ENCODE peak calls at places on chromosomes 7 and 10, in eight cellular contexts. D, Y, E, O, S, J, P and Z are unnamed samples.

GRCh38 chr7:121475806-121476205 is 79.7 kb upstream of the FAM3C start:
- DNase-seq in Y (no peak), O (no peak), S (peak), D (no peak), J (peak), E (peak), P (peak), Z (peak)

GRCh38 chr10:74437822-74438221 is 286.8 kb downstream of the ADK start:
- DNase-seq in P (no peak), E (no peak), S (no peak), Y (peak), O (peak), J (no peak), D (no peak), Z (no peak)

GRCh38 chr10:93553501-93554374 is 12.7 kb upstream of the FFAR4 start:
- DNase-seq in O (no peak), P (no peak), J (no peak), D (no peak), Y (no peak), S (no peak), E (no peak), Z (no peak)

GRCh38 chr10:115093286-115093775 is at the start of gene ATRNL1:
- DNase-seq in Y (no peak), D (no peak), P (peak), O (no peak), J (no peak), S (peak), E (peak), Z (peak)

GRCh38 chr10:75472685-75473084 is 41.3 kb downstream of the LRMDA start:
- DNase-seq in S (no peak), P (no peak), O (no peak), D (no peak), J (peak), E (no peak), Y (no peak), Z (no peak)

GRCh38 chr7:42319631-42320030 is 82.6 kb upstream of the GLI3 start:
- DNase-seq in P (no peak), S (no peak), E (no peak), J (no peak), D (no peak), O (no peak), Y (no peak), Z (no peak)

GRCh38 chr7:57220746-57221145 is 88.5 kb upstream of the ZNF479 start:
- DNase-seq in D (no peak), Y (no peak), O (no peak), S (no peak), J (no peak), P (no peak), E (no peak), Z (no peak)

GRCh38 chr7:105014725-105015630 is 973 bp downstream of the KMT2E start:
- DNase-seq in J (peak), D (no peak), P (peak), E (peak), Y (no peak), S (peak), O (peak), Z (peak)

GRCh38 chr10:11154333-11154732 is 136.7 kb downstream of the CELF2 start:
- DNase-seq in P (no peak), Y (no peak), O (no peak), E (no peak), D (no peak), J (no peak), S (no peak), Z (no peak)

GRCh38 chr7:81721428-81721827 is 48.4 kb downstream of the HGF start:
- DNase-seq in J (no peak), P (no peak), O (no peak), D (no peak), S (no peak), Y (no peak), E (no peak), Z (no peak)

GRCh38 chr10:80459047-80459865 is 5.1 kb downstream of the TSPAN14 start:
- DNase-seq in E (peak), O (no peak), Y (no peak), J (peak), S (peak), P (no peak), D (peak), Z (peak)

GRCh38 chr10:61869772-61870520 is 31.6 kb upstream of the ARID5B start:
- DNase-seq in E (no peak), S (no peak), O (peak), D (no peak), P (no peak), J (no peak), Y (no peak), Z (no peak)

GRCh38 chr10:67115972-67116371 is 190.1 kb downstream of the LRRTM3 start:
- DNase-seq in D (no peak), P (no peak), O (no peak), S (no peak), J (no peak), Y (peak), E (no peak), Z (no peak)

GRCh38 chr10:121069061-121069850 is 218.1 kb downstream of the WDR11 start:
- DNase-seq in D (peak), O (no peak), P (no peak), J (no peak), E (no peak), Y (peak), S (no peak), Z (no peak)

GRCh38 chr10:69269761-69270160 is 8.5 kb upstream of the HK1 start:
- DNase-seq in P (no peak), J (no peak), O (peak), E (no peak), Y (no peak), S (no peak), D (no peak), Z (no peak)

GRCh38 chr10:114724295-114724694 is 66.2 kb upstream of the ABLIM1 start:
- DNase-seq in D (no peak), S (no peak), O (no peak), P (no peak), J (no peak), Y (no peak), E (no peak), Z (no peak)

GRCh38 chr7:74173074-74173473 is 1.1 kb upstream of the EIF4H start:
- DNase-seq in Y (no peak), D (no peak), J (peak), P (no peak), S (no peak), E (peak), O (no peak), Z (peak)

GRCh38 chr7:92991190-92991589 is 126.6 kb downstream of the SAMD9 start:
- DNase-seq in E (no peak), D (no peak), P (no peak), J (no peak), O (no peak), S (no peak), Y (no peak), Z (no peak)

GRCh38 chr10:77105756-77106155 is 531.9 kb downstream of the KCNMA1 start:
- DNase-seq in Y (no peak), D (no peak), J (no peak), E (no peak), S (no peak), P (no peak), O (peak), Z (no peak)

GRCh38 chr10:60778978-60779668 is 845 bp downstream of the CDK1 start:
- DNase-seq in O (no peak), Y (no peak), D (no peak), J (no peak), S (no peak), P (no peak), E (no peak), Z (no peak)

GRCh38 chr7:99380032-99380822 is 5.7 kb downstream of the ARPC1B start:
- DNase-seq in J (no peak), E (no peak), P (no peak), S (no peak), Y (no peak), O (peak), D (peak), Z (peak)

GRCh38 chr10:71216751-71217265 is 4.4 kb downstream of the UNC5B start:
- DNase-seq in J (peak), Y (no peak), D (no peak), S (no peak), P (no peak), O (no peak), E (no peak), Z (no peak)

GRCh38 chr10:106086391-106086790 is 1078.1 kb downstream of the SORCS1 start:
- DNase-seq in J (no peak), O (no peak), E (no peak), D (no peak), S (no peak), Y (no peak), P (no peak), Z (no peak)

GRCh38 chr10:112959207-112959838 is 9.3 kb downstream of the TCF7L2 start:
- DNase-seq in S (no peak), O (peak), E (no peak), D (no peak), J (no peak), Y (peak), P (no peak), Z (no peak)

GRCh38 chr10:91551856-91552255 is 81.0 kb downstream of the PPP1R3C start:
- DNase-seq in P (peak), E (peak), J (peak), D (no peak), S (peak), Y (peak), O (peak), Z (peak)

GRCh38 chr7:98221611-98222532 is 10.6 kb downstream of the BHLHA15 start:
- DNase-seq in P (no peak), D (no peak), Y (no peak), J (no peak), S (no peak), E (no peak), O (no peak), Z (no peak)

GRCh38 chr10:88759366-88760101 is at the start of gene LIPN:
- DNase-seq in O (no peak), P (no peak), D (no peak), Y (no peak), J (no peak), S (no peak), E (no peak), Z (no peak)

DNA sequence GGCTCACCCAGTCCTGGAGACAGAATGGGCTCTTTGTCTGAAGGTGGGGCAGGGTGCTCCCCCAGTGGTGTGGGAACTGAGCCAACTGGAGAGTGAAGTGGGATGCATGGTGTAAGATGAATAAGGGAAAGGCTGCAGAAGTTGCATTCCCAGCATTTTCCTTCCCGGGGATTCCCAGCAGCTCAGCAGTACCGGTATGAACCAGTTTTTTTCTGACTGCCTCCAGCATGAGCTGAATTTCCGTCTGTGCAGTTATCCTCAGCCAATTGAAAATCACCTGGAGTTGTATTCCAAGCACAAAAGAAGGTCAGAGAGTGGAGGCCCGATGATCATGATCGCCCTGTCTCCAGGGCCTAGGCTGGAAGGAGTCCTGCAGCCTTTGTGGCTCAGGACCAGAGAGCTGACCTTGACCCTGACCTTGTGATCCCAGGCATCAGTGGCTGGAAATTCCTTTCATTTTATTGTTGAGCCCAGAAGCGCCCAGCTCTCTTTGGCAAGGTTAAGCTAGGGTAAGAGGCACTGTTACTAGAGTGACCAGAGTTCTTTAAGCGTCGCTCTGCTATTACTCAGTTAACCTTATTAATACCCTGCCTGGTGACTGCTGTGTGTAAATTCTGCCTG is 33.4 kb downstream of the OGDH start:
- DNase-seq in J (no peak), S (peak), E (peak), P (peak), D (no peak), Y (peak), O (peak), Z (peak)
- H3K27ac ChIP-seq in J (peak), S (peak), E (peak), P (no peak), D (peak), Y (peak), O (peak), Z (peak)

DNA sequence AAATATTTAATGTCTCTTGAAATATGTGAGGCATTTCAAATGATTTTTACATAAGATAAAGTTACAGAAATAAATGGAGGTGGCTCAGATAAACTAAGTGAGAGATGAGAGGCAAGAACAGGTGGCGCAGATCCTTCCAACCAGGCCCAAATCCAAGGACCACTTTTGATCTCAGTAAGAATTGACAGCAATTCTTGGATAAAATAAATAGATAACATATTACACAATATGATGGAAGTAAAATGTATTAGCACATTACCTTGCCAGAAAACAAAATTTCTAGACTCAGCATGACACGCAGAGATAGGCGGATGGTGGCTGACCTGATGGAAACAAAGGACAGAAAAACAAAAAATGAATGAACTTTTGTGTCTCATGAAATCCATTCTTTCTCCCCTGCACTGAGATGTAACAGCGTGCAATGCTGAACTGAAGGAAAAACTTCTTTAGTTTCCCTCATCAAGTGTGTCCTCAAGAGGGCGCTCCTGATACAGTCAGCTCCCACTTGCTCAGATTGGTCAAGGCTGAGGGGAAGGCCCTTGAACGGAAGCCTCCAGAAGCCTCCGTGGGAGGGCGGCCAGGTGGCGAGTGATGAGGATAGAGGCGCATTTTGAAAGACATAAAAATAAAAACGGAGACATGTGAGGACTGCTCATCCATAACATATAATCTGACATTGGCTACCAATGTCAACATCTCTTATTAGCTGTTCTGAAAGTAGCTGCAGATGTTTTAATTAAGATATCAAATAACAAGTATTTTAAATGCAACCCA is 62.8 kb upstream of the GSDME start:
- DNase-seq in S (peak), P (peak), E (peak), J (peak), D (no peak), Y (peak), O (peak), Z (peak)
- TF ChIP-seq POLR2A in S (no peak), P (no peak), E (no peak), J (no peak), D (no peak), Y (no peak), O (no peak), Z (no peak)

GRCh38 chr10:119289227-119289925 is 82.0 kb downstream of the GRK5 start:
- DNase-seq in O (no peak), D (no peak), J (peak), Y (no peak), P (peak), S (no peak), E (peak), Z (no peak)

GRCh38 chr10:119290301-119291036 is 83.1 kb downstream of the GRK5 start:
- DNase-seq in Y (no peak), O (no peak), S (no peak), E (no peak), J (no peak), P (no peak), D (no peak), Z (no peak)

GRCh38 chr10:119292968-119293367 is 85.6 kb downstream of the GRK5 start:
- DNase-seq in P (no peak), Y (no peak), J (no peak), E (no peak), D (no peak), O (no peak), S (no peak), Z (no peak)

GRCh38 chr10:119293368-119293767 is 86.0 kb downstream of the GRK5 start:
- DNase-seq in S (no peak), Y (no peak), D (no peak), E (no peak), P (no peak), O (no peak), J (no peak), Z (no peak)

DNA sequence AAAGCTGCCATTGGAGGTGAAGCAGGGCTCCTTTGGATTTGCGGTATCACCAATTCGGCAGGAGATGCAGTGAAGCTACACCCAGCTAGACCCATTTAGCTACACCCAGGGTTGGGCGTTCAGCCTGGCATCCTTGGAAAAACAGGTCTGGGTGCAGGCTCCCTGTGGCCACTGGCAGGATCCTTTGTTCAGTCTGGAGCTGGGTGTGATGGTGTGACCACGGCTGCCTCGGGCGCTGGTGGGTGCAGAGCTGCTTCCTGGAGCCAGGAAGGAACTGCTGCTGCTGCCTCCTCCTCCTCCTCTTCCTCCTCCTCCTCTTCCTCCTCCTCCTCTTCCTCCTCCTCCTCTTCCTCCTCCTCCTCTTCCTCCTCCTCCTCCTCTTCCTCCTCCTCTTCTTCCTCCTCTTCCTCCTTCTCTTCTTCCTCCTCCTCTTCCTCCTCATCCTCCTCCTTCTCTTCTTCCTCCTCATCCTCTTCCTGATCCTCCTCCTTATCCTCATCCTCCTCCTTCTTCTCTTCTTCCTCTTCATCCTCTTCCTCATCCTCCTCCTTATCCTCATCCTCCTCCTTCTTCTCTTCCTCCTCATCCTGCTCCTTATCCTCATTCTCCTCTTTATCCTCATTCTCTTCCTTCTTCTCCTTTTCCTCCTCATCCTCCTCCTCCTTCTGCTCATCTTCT is 84.0 kb downstream of the GRK5 start:
- DNase-seq in D (no peak), S (no peak), Y (no peak), P (no peak), J (no peak), O (no peak), E (no peak), Z (no peak)
- H3K27ac ChIP-seq in D (no peak), S (no peak), Y (no peak), P (no peak), J (peak), O (no peak), E (no peak), Z (no peak)

GRCh38 chr10:132461683-132462231 is 64.8 kb downstream of the PWWP2B start:
- DNase-seq in O (no peak), S (no peak), P (no peak), E (no peak), Y (no peak), D (no peak), J (peak), Z (no peak)
- TF ChIP-seq POLR2A in O (no peak), S (no peak), P (no peak), E (no peak), Y (no peak), D (no peak), J (no peak), Z (no peak)

GRCh38 chr7:47511698-47512370 is 70.1 kb downstream of the TNS3 start:
- DNase-seq in E (peak), D (no peak), P (no peak), S (peak), Y (no peak), O (no peak), J (no peak), Z (peak)

GRCh38 chr7:47514367-47514766 is 67.5 kb downstream of the TNS3 start:
- DNase-seq in E (no peak), O (no peak), P (no peak), J (no peak), S (no peak), D (no peak), Y (no peak), Z (no peak)

GRCh38 chr7:47513741-47514241 is 68.1 kb downstream of the TNS3 start:
- DNase-seq in S (peak), P (no peak), Y (no peak), J (no peak), O (peak), D (no peak), E (no peak), Z (peak)

GRCh38 chr7:47514818-47515217 is 67.1 kb downstream of the TNS3 start:
- DNase-seq in P (no peak), D (no peak), Y (no peak), S (no peak), J (no peak), E (no peak), O (peak), Z (no peak)

GRCh38 chr7:47512481-47513176 is 69.3 kb downstream of the TNS3 start:
- DNase-seq in E (no peak), P (no peak), O (no peak), J (no peak), S (peak), D (no peak), Y (no peak), Z (no peak)
- H3K27ac ChIP-seq in E (no peak), P (no peak), O (peak), J (peak), S (peak), D (no peak), Y (no peak), Z (no peak)